ENCODE peak calls at places on chromosomes 16 and 17, in nine cellular contexts. I, M, E, A, T, H, N, C and R are unnamed samples.
A peak's percentile ranks its signal among the peaks of the same experiment; 100 is the strongest.

GRCh38 chr17:59361386-59361785 is 29.9 kb downstream of the YPEL2 start:
- DNase-seq in I (peak; percentile 97), M (peak; percentile 60), E (no peak), A (peak; percentile 62), T (no peak), H (no peak), N (no peak), C (no peak), R (peak; percentile 92)

GRCh38 chr16:50839920-50840729 is 98.2 kb downstream of the CYLD start:
- DNase-seq in I (no peak), M (no peak), E (no peak), A (no peak), T (no peak), H (no peak), N (no peak), C (no peak), R (no peak)

GRCh38 chr17:50056961-50057330 is 1.0 kb downstream of the ITGA3 start:
- DNase-seq in I (peak; percentile 55), M (peak; percentile 63), E (no peak), A (peak; percentile 37), T (peak; percentile 40), H (no peak), N (no peak), C (no peak), R (peak; percentile 47)

GRCh38 chr17:44273607-44274006 is 5.7 kb upstream of the SLC4A1 start:
- DNase-seq in I (no peak), M (no peak), E (no peak), A (no peak), T (no peak), H (no peak), N (no peak), C (no peak), R (no peak)

GRCh38 chr17:21021208-21021803 is 21.5 kb downstream of the USP22 start:
- DNase-seq in I (no peak), M (no peak), E (no peak), A (no peak), T (no peak), H (no peak), N (no peak), C (no peak), R (no peak)

GRCh38 chr16:2497116-2497630 is 16.6 kb upstream of the ATP6V0C start:
- DNase-seq in I (no peak), M (peak; percentile 36), E (no peak), A (no peak), T (no peak), H (no peak), N (no peak), C (no peak), R (peak; percentile 16)

GRCh38 chr17:40350410-40351184 is 13.9 kb downstream of the GJD3 start:
- DNase-seq in I (no peak), M (no peak), E (peak; percentile 62), A (no peak), T (no peak), H (no peak), N (no peak), C (no peak), R (peak; percentile 69)

GRCh38 chr17:63947711-63948330 is 15.7 kb upstream of the CD79B start:
- DNase-seq in I (no peak), M (no peak), E (no peak), A (no peak), T (no peak), H (no peak), N (no peak), C (no peak), R (no peak)

GRCh38 chr16:4572715-4573114 is 16.6 kb downstream of the C16orf96 start:
- DNase-seq in I (no peak), M (peak; percentile 69), E (no peak), A (no peak), T (no peak), H (no peak), N (no peak), C (no peak), R (peak; percentile 37)

GRCh38 chr17:72510454-72511016 is 389.7 kb downstream of the SOX9 start:
- DNase-seq in I (peak; percentile 73), M (peak; percentile 46), E (no peak), A (peak; percentile 37), T (no peak), H (no peak), N (no peak), C (no peak), R (no peak)

GRCh38 chr17:77736207-77736600 is 222.3 kb upstream of the TNRC6C start:
- DNase-seq in I (no peak), M (no peak), E (peak; percentile 8), A (no peak), T (no peak), H (no peak), N (no peak), C (no peak), R (no peak)

GRCh38 chr17:77242118-77242800 is 101.5 kb downstream of the SEC14L1 start:
- DNase-seq in I (no peak), M (no peak), E (no peak), A (no peak), T (no peak), H (no peak), N (no peak), C (no peak), R (no peak)

GRCh38 chr16:15682105-15682570 is 32.1 kb downstream of the NDE1 start:
- DNase-seq in I (peak; percentile 88), M (peak; percentile 84), E (no peak), A (peak; percentile 56), T (peak; percentile 29), H (no peak), N (no peak), C (peak; percentile 64), R (peak; percentile 83)

GRCh38 chr16:11395949-11396240 is 50.6 kb downstream of the RMI2 start:
- DNase-seq in I (no peak), M (no peak), E (no peak), A (no peak), T (no peak), H (no peak), N (no peak), C (no peak), R (no peak)